ENCODE peak calls at places on chromosomes 11 and 22, in five cellular contexts. K, N, D, X and B are unnamed samples.

GRCh38 chr22:44097263-44098020 is 73.3 kb downstream of the PARVB start:
- DNase-seq in K (no peak), N (no peak), D (no peak), X (no peak), B (no peak)

GRCh38 chr22:50031189-50032091 is 18.9 kb upstream of the IL17REL start:
- DNase-seq in K (no peak), N (no peak), D (no peak), X (no peak), B (no peak)

GRCh38 chr22:29784451-29785361 is 17.5 kb downstream of the UQCR10 start:
- DNase-seq in K (peak), N (peak), D (peak), X (no peak), B (peak)

GRCh38 chr22:46575915-46576555 is 38.6 kb upstream of the CELSR1 start:
- DNase-seq in K (no peak), N (no peak), D (peak), X (no peak), B (no peak)

GRCh38 chr22:20622650-20623339 is 115.4 kb downstream of the MED15 start:
- DNase-seq in K (no peak), N (no peak), D (no peak), X (no peak), B (no peak)

GRCh38 chr22:38824587-38824986 is 19.2 kb downstream of the NPTXR start:
- DNase-seq in K (peak), N (peak), D (peak), X (peak), B (peak)

GRCh38 chr11:65224939-65225283 is 36.9 kb upstream of the POLA2 start:
- DNase-seq in K (peak), N (peak), D (no peak), X (peak), B (peak)

GRCh38 chr22:39135092-39135896 is 17.2 kb downstream of the CBX7 start:
- DNase-seq in K (no peak), N (peak), D (no peak), X (peak), B (peak)

GRCh38 chr11:97850726-97851125 is 1170.0 kb upstream of the CNTN5 start:
- DNase-seq in K (no peak), N (no peak), D (no peak), X (no peak), B (no peak)

GRCh38 chr11:47899801-47900200 is 51.7 kb upstream of the NUP160 start:
- DNase-seq in K (no peak), N (no peak), D (no peak), X (no peak), B (no peak)

GRCh38 chr11:59187587-59187986 is 15.7 kb downstream of the DTX4 start:
- DNase-seq in K (peak), N (peak), D (peak), X (no peak), B (no peak)

GRCh38 chr22:24471570-24471969 is 23.6 kb upstream of the UPB1 start:
- DNase-seq in K (no peak), N (peak), D (no peak), X (peak), B (peak)

GRCh38 chr22:35308480-35308945 is 8.8 kb downstream of the TOM1 start:
- DNase-seq in K (no peak), N (no peak), D (no peak), X (no peak), B (no peak)

GRCh38 chr22:27843441-27843840 is 41.9 kb upstream of the MN1 start:
- DNase-seq in K (no peak), N (no peak), D (no peak), X (no peak), B (no peak)

GRCh38 chr11:10076458-10077141 is 217.4 kb downstream of the SBF2 start:
- DNase-seq in K (peak), N (peak), D (peak), X (peak), B (peak)

GRCh38 chr11:91421586-91421985 is 803.0 kb upstream of the FAT3 start:
- DNase-seq in K (no peak), N (no peak), D (no peak), X (no peak), B (no peak)

GRCh38 chr11:100790073-100790472 is 103.0 kb downstream of the ARHGAP42 start:
- DNase-seq in K (no peak), N (no peak), D (no peak), X (no peak), B (no peak)
- H3K4me3 ChIP-seq in K (no peak), N (no peak), D (no peak), X (no peak), B (no peak)

GRCh38 chr22:22061085-22062077 is 78.8 kb upstream of the TOP3B start:
- DNase-seq in K (no peak), N (peak), D (no peak), X (peak), B (peak)
- TF ChIP-seq CTCF in K (no peak), N (peak), D (no peak), X (peak), B (peak)

DNA sequence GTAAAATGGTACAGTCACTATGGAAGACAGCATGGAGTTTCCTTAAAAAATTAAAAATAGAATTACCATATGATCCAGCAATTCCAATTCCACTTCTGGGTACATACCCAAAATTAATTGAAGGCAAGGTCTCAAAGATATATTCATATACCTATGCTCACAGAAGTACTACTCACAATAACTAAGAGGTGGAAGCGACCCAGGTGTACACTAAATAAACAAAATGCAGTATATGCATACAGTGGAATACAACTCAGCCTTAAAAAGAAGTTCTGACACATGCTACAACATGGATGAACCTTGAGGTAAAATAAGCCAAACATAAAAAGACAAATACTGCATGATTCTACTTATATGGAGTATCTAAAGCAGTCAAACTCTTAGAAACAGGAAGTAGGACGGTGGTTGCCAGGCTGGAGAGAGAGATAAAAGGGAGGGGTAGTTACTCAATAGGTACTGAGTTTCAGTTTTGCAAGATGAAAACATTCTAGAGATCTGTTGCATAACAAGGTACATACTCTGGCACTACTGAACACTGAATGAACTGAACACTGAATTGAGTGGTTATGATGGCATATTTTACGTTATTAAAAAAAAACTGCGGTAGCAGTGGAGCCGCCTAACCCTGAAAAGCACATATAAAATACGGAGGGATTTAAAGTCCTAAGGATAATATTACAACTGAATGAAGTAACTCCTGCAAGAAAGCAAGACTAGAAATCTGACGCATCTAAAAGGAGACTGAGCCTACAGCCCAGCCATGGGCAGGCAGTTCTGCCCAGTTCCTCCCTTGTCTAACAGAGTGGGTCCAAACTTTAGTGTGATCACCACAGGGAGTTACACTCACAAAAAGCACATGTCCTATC is 12.8 kb downstream of the DGCR2 start:
- DNase-seq in K (peak), N (peak), D (no peak), X (peak), B (peak)
- H3K4me3 ChIP-seq in K (no peak), N (no peak), D (no peak), X (no peak), B (no peak)

DNA sequence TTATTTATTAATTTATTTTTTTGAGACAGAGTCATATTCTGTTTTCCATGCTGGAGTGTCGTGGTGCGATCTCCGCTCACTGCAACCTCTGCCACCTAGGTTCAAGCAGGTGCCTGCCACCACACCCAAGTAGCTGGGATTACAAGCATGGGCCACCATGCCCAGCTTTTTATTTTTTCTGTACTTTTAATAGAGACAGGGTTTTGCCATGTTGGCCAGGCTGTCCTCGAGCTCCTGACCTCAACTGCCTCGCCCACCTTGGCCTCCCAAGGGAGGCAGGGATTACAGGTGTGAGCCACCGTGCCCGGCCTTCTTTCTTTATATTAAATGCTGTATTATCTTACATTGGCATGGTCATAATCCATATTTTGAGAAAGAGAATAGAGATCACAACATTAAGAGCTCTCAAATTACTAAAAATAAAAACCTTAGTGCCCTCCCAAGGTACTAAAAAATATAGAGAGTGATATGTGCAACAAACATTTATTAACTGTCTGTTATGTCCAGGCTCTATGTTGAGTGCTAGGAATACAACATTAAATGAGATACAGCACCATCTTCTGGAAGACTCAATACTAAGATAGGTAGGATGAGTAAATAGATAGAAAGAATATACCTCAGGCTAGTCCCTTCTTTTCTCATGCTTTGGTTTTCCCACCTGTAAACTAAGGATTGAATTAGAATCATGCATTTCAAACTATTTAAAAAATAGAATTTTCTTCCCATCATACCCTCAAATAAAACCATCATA is 84.1 kb downstream of the BBOX1 start:
- DNase-seq in K (no peak), N (peak), D (no peak), X (peak), B (peak)
- TF ChIP-seq CTCF in K (no peak), N (peak), D (no peak), X (peak), B (peak)

GRCh38 chr11:129374993-129375721 is 491 bp upstream of the BARX2 start:
- DNase-seq in K (peak), N (no peak), D (peak), X (peak), B (no peak)

GRCh38 chr11:129372609-129373488 is 2.8 kb upstream of the BARX2 start:
- DNase-seq in K (no peak), N (no peak), D (no peak), X (no peak), B (no peak)

GRCh38 chr11:129374081-129374992 is 1.3 kb upstream of the BARX2 start:
- DNase-seq in K (no peak), N (no peak), D (peak), X (no peak), B (no peak)

GRCh38 chr11:129375731-129376657 is at the start of gene BARX2:
- DNase-seq in K (peak), N (peak), D (peak), X (peak), B (peak)

DNA sequence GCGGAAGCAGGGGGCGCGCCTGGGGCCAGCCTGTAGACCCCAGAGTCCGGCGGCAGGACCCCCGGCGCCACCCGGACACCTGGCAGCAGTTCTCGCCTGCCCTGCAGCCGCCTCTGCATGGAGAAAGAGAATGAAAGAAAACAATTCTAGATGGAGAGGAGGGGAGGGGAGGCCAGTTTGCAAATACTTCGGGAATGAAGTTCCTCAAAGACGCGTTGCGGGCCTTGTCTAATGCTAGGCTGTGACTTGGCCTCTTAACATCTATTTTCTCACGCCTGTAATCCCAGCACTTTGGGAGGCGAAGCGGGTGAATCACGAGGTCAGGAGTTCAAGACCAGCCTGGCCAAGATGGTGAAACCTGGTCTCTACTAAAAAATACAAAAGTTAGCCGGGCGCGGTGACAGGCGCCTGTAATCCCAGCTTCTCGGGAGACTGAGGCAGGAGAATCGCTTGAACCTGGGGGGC is 2.1 kb upstream of the BARX2 start:
- DNase-seq in K (no peak), N (no peak), D (no peak), X (no peak), B (no peak)
- H3K4me3 ChIP-seq in K (peak), N (peak), D (peak), X (no peak), B (peak)

DNA sequence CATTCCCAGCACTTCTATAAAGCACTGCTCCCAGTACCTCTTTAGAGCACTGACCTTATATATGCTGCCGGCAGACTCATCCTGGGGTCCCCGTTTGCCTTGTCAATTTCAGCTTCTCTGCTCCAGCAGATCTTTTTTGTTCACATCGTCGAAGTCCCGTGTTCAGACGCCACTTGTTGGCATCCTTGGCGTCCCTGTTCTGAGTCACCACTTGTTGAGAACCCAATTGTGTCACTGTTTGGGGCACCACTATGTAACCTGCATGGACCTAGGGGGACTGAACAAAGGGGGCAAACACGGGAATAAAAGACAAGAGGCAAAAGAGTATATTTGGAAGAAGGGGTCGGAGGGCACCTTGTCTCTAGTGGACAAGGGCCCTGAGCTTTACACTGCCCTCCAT is 25.5 kb downstream of the OR10A6 start:
- DNase-seq in K (no peak), N (no peak), D (no peak), X (no peak), B (no peak)
- TF ChIP-seq CTCF in K (no peak), N (no peak), D (no peak), X (no peak), B (no peak)

GRCh38 chr11:102761646-102762238 is 18.7 kb downstream of the MMP10 start:
- DNase-seq in K (no peak), N (peak), D (no peak), X (peak), B (peak)
- H3K4me3 ChIP-seq in K (no peak), N (no peak), D (no peak), X (no peak), B (no peak)

GRCh38 chr11:32615422-32615821 is 31.8 kb downstream of the EIF3M start:
- DNase-seq in K (no peak), N (peak), D (no peak), X (no peak), B (peak)
- TF ChIP-seq CTCF in K (no peak), N (peak), D (no peak), X (peak), B (peak)

GRCh38 chr11:74185695-74186094 is 14.6 kb downstream of the PPME1 start:
- DNase-seq in K (no peak), N (no peak), D (no peak), X (peak), B (peak)

GRCh38 chr11:74182635-74183034 is 11.5 kb downstream of the PPME1 start:
- DNase-seq in K (no peak), N (no peak), D (no peak), X (no peak), B (peak)

GRCh38 chr11:74179234-74180126 is 8.4 kb downstream of the PPME1 start:
- DNase-seq in K (no peak), N (no peak), D (no peak), X (peak), B (peak)

DNA sequence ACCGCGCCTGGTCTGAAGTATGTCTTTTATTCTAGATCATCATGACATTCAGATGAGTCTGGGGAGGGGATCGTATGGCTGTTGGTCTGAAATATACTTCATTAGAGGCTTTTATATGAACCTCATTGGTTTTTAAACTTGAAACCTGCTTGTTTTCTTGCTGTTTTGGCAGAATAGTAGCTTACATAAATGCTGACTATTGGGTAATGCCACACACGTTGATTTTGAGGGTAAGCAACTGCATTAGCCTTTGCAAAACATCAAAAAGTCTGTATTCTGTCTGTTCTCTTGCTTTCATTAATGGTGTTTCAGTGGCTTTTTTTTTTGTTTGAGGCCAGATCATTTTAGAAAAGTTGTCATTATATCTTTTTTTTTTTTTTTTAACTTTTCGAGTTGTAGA is 14.2 kb downstream of the PPME1 start:
- DNase-seq in K (no peak), N (no peak), D (no peak), X (no peak), B (no peak)
- H3K4me3 ChIP-seq in K (no peak), N (no peak), D (no peak), X (no peak), B (no peak)

DNA sequence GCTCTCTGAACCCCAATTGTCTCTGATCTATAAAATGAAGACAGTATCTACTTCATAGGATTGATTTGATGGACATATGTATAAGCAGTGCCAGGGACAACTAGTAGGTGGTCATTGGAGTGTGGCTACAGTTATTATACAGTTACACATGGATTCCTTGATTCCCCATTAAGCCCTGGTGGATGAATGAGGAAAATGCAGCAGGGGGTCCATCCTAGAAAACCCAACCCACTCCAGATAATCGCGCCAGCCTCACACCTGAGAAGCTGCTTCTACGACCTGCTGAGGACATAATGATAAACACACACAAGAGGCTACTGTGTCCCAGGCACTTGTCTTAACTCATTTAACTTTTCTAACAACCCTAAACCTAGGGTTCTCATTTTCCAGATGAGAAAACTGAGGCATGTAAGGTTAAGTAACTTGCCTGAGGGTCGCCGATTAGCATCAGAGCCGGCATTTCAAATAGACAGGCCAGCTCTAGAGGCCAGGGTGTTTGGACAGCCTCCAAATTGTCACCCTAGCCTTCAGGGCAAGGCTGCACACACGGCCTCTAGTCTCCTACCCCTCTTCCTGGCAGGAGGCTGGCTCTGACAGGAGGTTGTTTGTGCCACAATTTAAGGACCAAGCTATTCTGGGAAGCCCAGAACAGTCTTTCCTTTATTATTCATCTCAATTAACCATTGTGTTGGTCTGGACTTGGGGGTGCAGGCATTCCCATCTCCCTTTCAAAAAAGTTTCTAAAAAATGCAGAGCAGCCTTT is 3.8 kb upstream of the C11orf91 start:
- DNase-seq in K (no peak), N (no peak), D (no peak), X (no peak), B (no peak)
- TF ChIP-seq CTCF in K (no peak), N (peak), D (no peak), X (no peak), B (peak)